ENCODE peak calls at places on chromosomes 13 and 19, in nine cellular contexts. One of them, this sample, is unnamed. For H3K4me1, the result is how much of the 10 kb centered on the place peaks cover.

GRCh38 chr13:27965740-27966640 is 3.1 kb downstream of the CDX2 start:
- DNase-seq in psoas muscle: no peak
- DNase-seq in thoracic aorta: no peak
- DNase-seq in IMR-90: no peak
- DNase-seq in HCT116: no peak
- DNase-seq in left ventricle myocardium inferior: no peak
- DNase-seq in K562: no peak
- DNase-seq in fibroblast of lung: no peak
- DNase-seq in CD8-positive, alpha-beta T cell: no peak
- DNase-seq in this sample: peak

GRCh38 chr13:50990540-50991506 is 81.2 kb downstream of the RNASEH2B start:
- DNase-seq in psoas muscle: peak
- DNase-seq in CD8-positive, alpha-beta T cell: no peak
- DNase-seq in IMR-90: peak
- DNase-seq in left ventricle myocardium inferior: peak
- DNase-seq in thoracic aorta: no peak
- DNase-seq in K562: no peak
- DNase-seq in fibroblast of lung: peak
- DNase-seq in HCT116: no peak
- DNase-seq in this sample: no peak

GRCh38 chr13:59672445-59672844 is 491.3 kb downstream of the DIAPH3 start:
- DNase-seq in psoas muscle: no peak
- DNase-seq in left ventricle myocardium inferior: no peak
- DNase-seq in K562: no peak
- DNase-seq in IMR-90: no peak
- DNase-seq in fibroblast of lung: no peak
- DNase-seq in HCT116: no peak
- DNase-seq in CD8-positive, alpha-beta T cell: no peak
- DNase-seq in thoracic aorta: no peak
- DNase-seq in this sample: no peak

GRCh38 chr19:539429-540030 is 4.3 kb upstream of the GZMM start:
- DNase-seq in HCT116: no peak
- DNase-seq in fibroblast of lung: no peak
- DNase-seq in K562: peak
- DNase-seq in CD8-positive, alpha-beta T cell: no peak
- DNase-seq in psoas muscle: no peak
- DNase-seq in thoracic aorta: no peak
- DNase-seq in IMR-90: no peak
- DNase-seq in left ventricle myocardium inferior: no peak
- DNase-seq in this sample: no peak

GRCh38 chr19:17325881-17326594 is 8.6 kb downstream of the ANO8 start:
- DNase-seq in CD8-positive, alpha-beta T cell: no peak
- DNase-seq in fibroblast of lung: peak
- DNase-seq in left ventricle myocardium inferior: no peak
- DNase-seq in psoas muscle: no peak
- DNase-seq in IMR-90: no peak
- DNase-seq in HCT116: no peak
- DNase-seq in K562: no peak
- DNase-seq in thoracic aorta: peak
- DNase-seq in this sample: no peak

GRCh38 chr13:25980255-25980654 is 71.6 kb downstream of the SHISA2 start:
- DNase-seq in fibroblast of lung: peak
- DNase-seq in psoas muscle: no peak
- DNase-seq in K562: no peak
- DNase-seq in HCT116: peak
- DNase-seq in IMR-90: peak
- DNase-seq in left ventricle myocardium inferior: no peak
- DNase-seq in CD8-positive, alpha-beta T cell: no peak
- DNase-seq in thoracic aorta: no peak
- DNase-seq in this sample: no peak

GRCh38 chr13:32187651-32188050 is 127.5 kb downstream of the ZAR1L start:
- DNase-seq in HCT116: no peak
- DNase-seq in CD8-positive, alpha-beta T cell: no peak
- DNase-seq in left ventricle myocardium inferior: no peak
- DNase-seq in psoas muscle: no peak
- DNase-seq in IMR-90: no peak
- DNase-seq in fibroblast of lung: no peak
- DNase-seq in thoracic aorta: no peak
- DNase-seq in K562: no peak
- DNase-seq in this sample: no peak

GRCh38 chr19:41691268-41691970 is 3.3 kb upstream of the CEACAM7 start:
- DNase-seq in psoas muscle: no peak
- DNase-seq in HCT116: no peak
- DNase-seq in K562: peak
- DNase-seq in CD8-positive, alpha-beta T cell: no peak
- DNase-seq in fibroblast of lung: no peak
- DNase-seq in IMR-90: no peak
- DNase-seq in thoracic aorta: no peak
- DNase-seq in left ventricle myocardium inferior: no peak
- DNase-seq in this sample: peak

GRCh38 chr19:52987221-52987620 is 24.5 kb upstream of the ZNF816 start:
- DNase-seq in HCT116: no peak
- DNase-seq in thoracic aorta: no peak
- DNase-seq in left ventricle myocardium inferior: no peak
- DNase-seq in psoas muscle: no peak
- DNase-seq in IMR-90: no peak
- DNase-seq in fibroblast of lung: no peak
- DNase-seq in K562: no peak
- DNase-seq in CD8-positive, alpha-beta T cell: no peak
- DNase-seq in this sample: no peak

GRCh38 chr19:15320118-15320517 is 12.2 kb downstream of the BRD4 start:
- DNase-seq in left ventricle myocardium inferior: no peak
- DNase-seq in HCT116: no peak
- DNase-seq in thoracic aorta: no peak
- DNase-seq in K562: no peak
- DNase-seq in CD8-positive, alpha-beta T cell: no peak
- DNase-seq in psoas muscle: no peak
- DNase-seq in fibroblast of lung: peak
- DNase-seq in IMR-90: peak
- DNase-seq in this sample: no peak

GRCh38 chr19:10766681-10767201 is 48.9 kb downstream of the DNM2 start:
- DNase-seq in psoas muscle: no peak
- DNase-seq in left ventricle myocardium inferior: peak
- DNase-seq in fibroblast of lung: peak
- DNase-seq in K562: no peak
- DNase-seq in IMR-90: peak
- DNase-seq in CD8-positive, alpha-beta T cell: no peak
- DNase-seq in thoracic aorta: no peak
- DNase-seq in HCT116: no peak
- DNase-seq in this sample: no peak

GRCh38 chr19:48501446-48501960 is 10.1 kb downstream of the LMTK3 start:
- DNase-seq in IMR-90: no peak
- DNase-seq in CD8-positive, alpha-beta T cell: peak
- DNase-seq in HCT116: no peak
- DNase-seq in psoas muscle: no peak
- DNase-seq in left ventricle myocardium inferior: no peak
- DNase-seq in K562: peak
- DNase-seq in fibroblast of lung: no peak
- DNase-seq in thoracic aorta: no peak
- DNase-seq in this sample: peak

GRCh38 chr19:55256562-55257460 is 2.0 kb downstream of the PPP6R1 start:
- DNase-seq in left ventricle myocardium inferior: no peak
- DNase-seq in HCT116: no peak
- DNase-seq in psoas muscle: peak
- DNase-seq in thoracic aorta: no peak
- DNase-seq in K562: no peak
- DNase-seq in IMR-90: no peak
- DNase-seq in fibroblast of lung: no peak
- DNase-seq in CD8-positive, alpha-beta T cell: no peak
- DNase-seq in this sample: no peak
- H3K4me1 ChIP-seq in left ventricle myocardium inferior: half or more
- H3K4me1 ChIP-seq in HCT116: under half
- H3K4me1 ChIP-seq in psoas muscle: half or more
- H3K4me1 ChIP-seq in thoracic aorta: under half
- H3K4me1 ChIP-seq in K562: under half
- H3K4me1 ChIP-seq in IMR-90: under half
- H3K4me1 ChIP-seq in fibroblast of lung: under half
- H3K4me1 ChIP-seq in CD8-positive, alpha-beta T cell: half or more
- H3K4me1 ChIP-seq in this sample: under half

GRCh38 chr13:42681394-42681793 is 100.0 kb upstream of the FAM216B start:
- DNase-seq in thoracic aorta: no peak
- DNase-seq in K562: no peak
- DNase-seq in HCT116: no peak
- DNase-seq in psoas muscle: no peak
- DNase-seq in CD8-positive, alpha-beta T cell: no peak
- DNase-seq in IMR-90: no peak
- DNase-seq in fibroblast of lung: no peak
- DNase-seq in left ventricle myocardium inferior: no peak
- DNase-seq in this sample: no peak

GRCh38 chr13:42680748-42681147 is 100.6 kb upstream of the FAM216B start:
- DNase-seq in HCT116: no peak
- DNase-seq in thoracic aorta: no peak
- DNase-seq in IMR-90: no peak
- DNase-seq in fibroblast of lung: no peak
- DNase-seq in psoas muscle: no peak
- DNase-seq in CD8-positive, alpha-beta T cell: no peak
- DNase-seq in K562: no peak
- DNase-seq in left ventricle myocardium inferior: no peak
- DNase-seq in this sample: no peak

GRCh38 chr13:42685762-42686560 is 95.4 kb upstream of the FAM216B start:
- DNase-seq in IMR-90: no peak
- DNase-seq in fibroblast of lung: no peak
- DNase-seq in psoas muscle: no peak
- DNase-seq in left ventricle myocardium inferior: no peak
- DNase-seq in CD8-positive, alpha-beta T cell: no peak
- DNase-seq in thoracic aorta: no peak
- DNase-seq in K562: no peak
- DNase-seq in HCT116: no peak
- DNase-seq in this sample: no peak

GRCh38 chr13:42684226-42684625 is 97.2 kb upstream of the FAM216B start:
- DNase-seq in thoracic aorta: no peak
- DNase-seq in left ventricle myocardium inferior: no peak
- DNase-seq in HCT116: no peak
- DNase-seq in IMR-90: no peak
- DNase-seq in fibroblast of lung: no peak
- DNase-seq in psoas muscle: no peak
- DNase-seq in CD8-positive, alpha-beta T cell: no peak
- DNase-seq in K562: no peak
- DNase-seq in this sample: no peak
- H3K4me1 ChIP-seq in thoracic aorta: under half
- H3K4me1 ChIP-seq in left ventricle myocardium inferior: under half
- H3K4me1 ChIP-seq in HCT116: under half
- H3K4me1 ChIP-seq in IMR-90: under half
- H3K4me1 ChIP-seq in fibroblast of lung: under half
- H3K4me1 ChIP-seq in psoas muscle: under half
- H3K4me1 ChIP-seq in CD8-positive, alpha-beta T cell: under half
- H3K4me1 ChIP-seq in K562: under half
- H3K4me1 ChIP-seq in this sample: under half

DNA sequence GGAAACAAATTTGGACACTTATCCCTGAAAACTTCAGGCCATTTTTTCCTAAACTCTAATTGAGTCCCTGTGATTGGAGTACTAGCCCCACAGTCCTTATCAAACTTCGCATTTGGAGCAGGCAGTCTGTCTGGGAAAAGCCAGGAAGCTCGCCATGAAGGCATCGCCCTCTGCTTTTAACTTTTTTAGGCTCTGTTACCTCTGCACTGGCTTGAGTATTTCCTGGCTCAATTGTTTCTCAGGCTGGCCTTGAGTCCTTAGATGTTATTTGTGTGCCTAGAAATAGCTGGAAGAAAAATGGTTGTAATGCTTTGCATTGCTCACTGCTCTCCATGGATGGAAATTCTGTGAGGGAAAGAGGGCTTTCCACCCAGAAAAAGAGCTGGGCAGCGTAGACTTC is 24.2 kb downstream of the ACTN4 start:
- DNase-seq in HCT116: no peak
- DNase-seq in psoas muscle: peak
- DNase-seq in CD8-positive, alpha-beta T cell: no peak
- DNase-seq in IMR-90: no peak
- DNase-seq in K562: no peak
- DNase-seq in fibroblast of lung: no peak
- DNase-seq in thoracic aorta: no peak
- DNase-seq in left ventricle myocardium inferior: no peak
- DNase-seq in this sample: no peak
- H3K4me1 ChIP-seq in HCT116: half or more
- H3K4me1 ChIP-seq in psoas muscle: half or more
- H3K4me1 ChIP-seq in CD8-positive, alpha-beta T cell: under half
- H3K4me1 ChIP-seq in IMR-90: half or more
- H3K4me1 ChIP-seq in K562: half or more
- H3K4me1 ChIP-seq in fibroblast of lung: under half
- H3K4me1 ChIP-seq in thoracic aorta: half or more
- H3K4me1 ChIP-seq in left ventricle myocardium inferior: half or more
- H3K4me1 ChIP-seq in this sample: half or more

GRCh38 chr19:40607311-40607871 is 6.2 kb downstream of the LTBP4 start:
- DNase-seq in psoas muscle: no peak
- DNase-seq in CD8-positive, alpha-beta T cell: no peak
- DNase-seq in HCT116: no peak
- DNase-seq in K562: no peak
- DNase-seq in IMR-90: no peak
- DNase-seq in fibroblast of lung: no peak
- DNase-seq in left ventricle myocardium inferior: no peak
- DNase-seq in thoracic aorta: no peak
- DNase-seq in this sample: peak

GRCh38 chr19:40604647-40605200 is 3.6 kb downstream of the LTBP4 start:
- DNase-seq in fibroblast of lung: no peak
- DNase-seq in HCT116: no peak
- DNase-seq in thoracic aorta: no peak
- DNase-seq in K562: peak
- DNase-seq in left ventricle myocardium inferior: no peak
- DNase-seq in IMR-90: no peak
- DNase-seq in psoas muscle: no peak
- DNase-seq in CD8-positive, alpha-beta T cell: no peak
- DNase-seq in this sample: peak

GRCh38 chr19:40603719-40604646 is 2.8 kb downstream of the LTBP4 start:
- DNase-seq in CD8-positive, alpha-beta T cell: peak
- DNase-seq in IMR-90: peak
- DNase-seq in left ventricle myocardium inferior: peak
- DNase-seq in HCT116: peak
- DNase-seq in psoas muscle: peak
- DNase-seq in fibroblast of lung: peak
- DNase-seq in thoracic aorta: peak
- DNase-seq in K562: peak
- DNase-seq in this sample: peak

GRCh38 chr19:40603071-40603718 is 2.0 kb downstream of the LTBP4 start:
- DNase-seq in CD8-positive, alpha-beta T cell: no peak
- DNase-seq in K562: no peak
- DNase-seq in thoracic aorta: no peak
- DNase-seq in HCT116: no peak
- DNase-seq in psoas muscle: no peak
- DNase-seq in fibroblast of lung: peak
- DNase-seq in left ventricle myocardium inferior: no peak
- DNase-seq in IMR-90: peak
- DNase-seq in this sample: no peak

DNA sequence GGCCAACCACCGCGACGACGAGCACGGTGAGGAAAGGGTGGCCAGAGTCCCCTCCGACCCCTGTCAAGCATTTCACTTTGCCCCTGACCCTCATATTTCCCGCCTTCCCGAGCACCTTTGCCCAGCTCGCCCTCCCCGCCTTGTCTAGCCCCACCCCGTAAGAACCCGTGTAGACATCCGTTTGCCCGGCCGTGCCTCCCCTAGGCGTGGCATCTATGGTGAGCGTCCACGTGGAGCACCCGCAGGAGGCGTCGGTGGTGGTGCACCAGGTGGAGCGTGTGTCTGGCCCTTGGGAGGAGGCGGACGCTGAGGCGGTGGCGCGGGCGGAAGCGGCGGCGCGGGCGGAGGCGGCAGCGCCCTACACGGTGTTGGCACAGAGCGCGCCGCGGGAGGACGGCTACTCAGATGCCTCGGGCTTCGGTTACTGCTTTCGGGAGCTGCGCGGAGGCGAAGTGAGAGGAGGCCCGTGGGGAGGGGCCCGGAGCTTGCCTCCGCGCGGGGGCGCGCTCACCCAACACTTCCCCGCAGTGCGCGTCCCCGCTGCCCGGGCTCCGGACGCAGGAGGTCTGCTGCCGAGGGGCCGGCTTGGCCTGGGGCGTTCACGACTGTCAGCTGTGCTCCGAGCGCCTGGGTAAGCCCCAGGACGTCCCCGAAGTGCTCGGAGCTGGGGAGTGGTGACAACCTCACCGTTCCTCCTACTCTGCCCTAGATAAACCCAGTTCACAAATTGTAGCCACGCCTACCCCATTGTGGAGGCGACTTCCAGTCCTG is 4.2 kb downstream of the LTBP4 start:
- DNase-seq in left ventricle myocardium inferior: peak
- DNase-seq in IMR-90: peak
- DNase-seq in psoas muscle: peak
- DNase-seq in fibroblast of lung: peak
- DNase-seq in HCT116: peak
- DNase-seq in K562: peak
- DNase-seq in thoracic aorta: no peak
- DNase-seq in CD8-positive, alpha-beta T cell: peak
- DNase-seq in this sample: peak
- H3K4me1 ChIP-seq in left ventricle myocardium inferior: half or more
- H3K4me1 ChIP-seq in IMR-90: under half
- H3K4me1 ChIP-seq in psoas muscle: under half
- H3K4me1 ChIP-seq in fibroblast of lung: under half
- H3K4me1 ChIP-seq in HCT116: half or more
- H3K4me1 ChIP-seq in K562: half or more
- H3K4me1 ChIP-seq in thoracic aorta: under half
- H3K4me1 ChIP-seq in CD8-positive, alpha-beta T cell: half or more
- H3K4me1 ChIP-seq in this sample: half or more

This sample was measured in mucosa of descending colon.